ENCODE peak calls at places on chromosomes 3 and 15, in five cellular contexts. One of them, this sample, is unnamed.
A peak's percentile ranks its signal among the peaks of the same experiment; 100 is the strongest.

GRCh38 chr15:29612701-29613100 is 209.6 kb downstream of the TJP1 start:
- DNase-seq in K562: no peak
- DNase-seq in GM23338: peak; percentile 3
- DNase-seq in HepG2: no peak
- DNase-seq in A549: no peak
- DNase-seq in this sample: no peak

GRCh38 chr15:91630090-91630489 is 223.4 kb upstream of the SLCO3A1 start:
- DNase-seq in K562: no peak
- DNase-seq in GM23338: no peak
- DNase-seq in HepG2: no peak
- DNase-seq in A549: no peak
- DNase-seq in this sample: no peak

GRCh38 chr3:16739416-16740091 is 134.3 kb upstream of the DAZL start:
- DNase-seq in K562: no peak
- DNase-seq in GM23338: no peak
- DNase-seq in HepG2: no peak
- DNase-seq in A549: no peak
- DNase-seq in this sample: no peak

GRCh38 chr15:69085325-69086081 is 71.0 kb downstream of the NOX5 start:
- DNase-seq in K562: no peak
- DNase-seq in GM23338: no peak
- DNase-seq in HepG2: no peak
- DNase-seq in A549: no peak
- DNase-seq in this sample: no peak

GRCh38 chr15:61629269-61629668 is 400.2 kb upstream of the RORA start:
- DNase-seq in K562: no peak
- DNase-seq in GM23338: no peak
- DNase-seq in HepG2: no peak
- DNase-seq in A549: no peak
- DNase-seq in this sample: no peak

GRCh38 chr15:85941186-85941855 is 138.3 kb upstream of the AGBL1 start:
- DNase-seq in K562: no peak
- DNase-seq in GM23338: no peak
- DNase-seq in HepG2: no peak
- DNase-seq in A549: peak; percentile 4
- DNase-seq in this sample: no peak

GRCh38 chr3:117439812-117440211 is 730.2 kb downstream of the TUSC7 start:
- DNase-seq in K562: no peak
- DNase-seq in GM23338: peak; percentile 76
- DNase-seq in HepG2: peak; percentile 13
- DNase-seq in A549: peak; percentile 24
- DNase-seq in this sample: no peak

GRCh38 chr3:24151595-24151994 is 206.5 kb downstream of the NR1D2 start:
- DNase-seq in K562: no peak
- DNase-seq in GM23338: no peak
- DNase-seq in HepG2: no peak
- DNase-seq in A549: no peak
- DNase-seq in this sample: no peak

GRCh38 chr3:42115946-42116345 is 24.8 kb downstream of the TRAK1 start:
- DNase-seq in K562: no peak
- DNase-seq in GM23338: no peak
- DNase-seq in HepG2: no peak
- DNase-seq in A549: no peak
- DNase-seq in this sample: no peak

GRCh38 chr3:146593776-146594175 is 11.4 kb downstream of the PLSCR5 start:
- DNase-seq in K562: no peak
- DNase-seq in GM23338: no peak
- DNase-seq in HepG2: no peak
- DNase-seq in A549: no peak
- DNase-seq in this sample: no peak

GRCh38 chr3:59245879-59246501 is 196.2 kb upstream of the CFAP20DC start:
- DNase-seq in K562: no peak
- DNase-seq in GM23338: no peak
- DNase-seq in HepG2: no peak
- DNase-seq in A549: no peak
- DNase-seq in this sample: no peak

GRCh38 chr3:107727102-107727501 is 204.3 kb downstream of the BBX start:
- DNase-seq in K562: no peak
- DNase-seq in GM23338: no peak
- DNase-seq in HepG2: no peak
- DNase-seq in A549: no peak
- DNase-seq in this sample: no peak

GRCh38 chr3:106119691-106120090 is 250.9 kb upstream of the CBLB start:
- DNase-seq in K562: no peak
- DNase-seq in GM23338: peak; percentile 13
- DNase-seq in HepG2: no peak
- DNase-seq in A549: peak; percentile 51
- DNase-seq in this sample: no peak

GRCh38 chr3:43162573-43163084 is 56.8 kb upstream of the POMGNT2 start:
- DNase-seq in K562: no peak
- DNase-seq in GM23338: peak; percentile 29
- DNase-seq in HepG2: no peak
- DNase-seq in A549: no peak
- DNase-seq in this sample: no peak

GRCh38 chr3:124467980-124468902 is 262.0 kb upstream of the UMPS start:
- DNase-seq in K562: peak; percentile 71
- DNase-seq in GM23338: peak; percentile 76
- DNase-seq in HepG2: peak; percentile 20
- DNase-seq in A549: peak; percentile 44
- DNase-seq in this sample: no peak

GRCh38 chr3:115321396-115321795 is 174.3 kb upstream of the ZBTB20 start:
- DNase-seq in K562: no peak
- DNase-seq in GM23338: no peak
- DNase-seq in HepG2: no peak
- DNase-seq in A549: no peak
- DNase-seq in this sample: no peak

GRCh38 chr15:98853593-98854420 is 153.8 kb downstream of the PGPEP1L start:
- DNase-seq in K562: no peak
- DNase-seq in GM23338: peak; percentile 58
- DNase-seq in HepG2: no peak
- DNase-seq in A549: peak; percentile 87
- DNase-seq in this sample: no peak

GRCh38 chr3:23615068-23615467 is 190.7 kb upstream of the UBE2E1 start:
- DNase-seq in K562: no peak
- DNase-seq in GM23338: no peak
- DNase-seq in HepG2: no peak
- DNase-seq in A549: peak; percentile 11
- DNase-seq in this sample: no peak

GRCh38 chr3:128327606-128328031 is 139.1 kb downstream of the DNAJB8 start:
- DNase-seq in K562: no peak
- DNase-seq in GM23338: no peak
- DNase-seq in HepG2: no peak
- DNase-seq in A549: no peak
- DNase-seq in this sample: no peak

GRCh38 chr3:109057616-109058015 is 60.3 kb downstream of the MORC1 start:
- DNase-seq in K562: no peak
- DNase-seq in GM23338: no peak
- DNase-seq in HepG2: no peak
- DNase-seq in A549: no peak
- DNase-seq in this sample: no peak

GRCh38 chr3:123412811-123413588 is 35.9 kb downstream of the ADCY5 start:
- DNase-seq in K562: no peak
- DNase-seq in GM23338: peak; percentile 28
- DNase-seq in HepG2: no peak
- DNase-seq in A549: no peak
- DNase-seq in this sample: no peak

GRCh38 chr15:64837502-64837901 is 4.2 kb upstream of the PLEKHO2 start:
- DNase-seq in K562: no peak
- DNase-seq in GM23338: no peak
- DNase-seq in HepG2: no peak
- DNase-seq in A549: no peak
- DNase-seq in this sample: no peak

GRCh38 chr3:55178336-55178735 is 250.5 kb upstream of the LRTM1 start:
- DNase-seq in K562: no peak
- DNase-seq in GM23338: no peak
- DNase-seq in HepG2: no peak
- DNase-seq in A549: no peak
- DNase-seq in this sample: no peak

GRCh38 chr3:57434041-57434440 is 110.1 kb downstream of the DNAH12 start:
- DNase-seq in K562: peak; percentile 11
- DNase-seq in GM23338: peak; percentile 79
- DNase-seq in HepG2: peak; percentile 69
- DNase-seq in A549: peak; percentile 47
- DNase-seq in this sample: no peak

GRCh38 chr15:28164876-28165275 is 65.8 kb upstream of the OCA2 start:
- DNase-seq in K562: no peak
- DNase-seq in GM23338: no peak
- DNase-seq in HepG2: no peak
- DNase-seq in A549: no peak
- DNase-seq in this sample: no peak

GRCh38 chr15:101428758-101429157 is 60.7 kb downstream of the PCSK6 start:
- DNase-seq in K562: no peak
- DNase-seq in GM23338: no peak
- DNase-seq in HepG2: no peak
- DNase-seq in A549: no peak
- DNase-seq in this sample: no peak

GRCh38 chr15:52008698-52009434 is 10.2 kb upstream of the MAPK6 start:
- DNase-seq in K562: peak; percentile 39
- DNase-seq in GM23338: no peak
- DNase-seq in HepG2: peak; percentile 97
- DNase-seq in A549: peak; percentile 61
- DNase-seq in this sample: peak; percentile 80

GRCh38 chr15:68465861-68466560 is 34.0 kb upstream of the ITGA11 start:
- DNase-seq in K562: no peak
- DNase-seq in GM23338: no peak
- DNase-seq in HepG2: no peak
- DNase-seq in A549: no peak
- DNase-seq in this sample: no peak

GRCh38 chr3:159964166-159964973 is 24.3 kb upstream of the IL12A start:
- DNase-seq in K562: no peak
- DNase-seq in GM23338: no peak
- DNase-seq in HepG2: no peak
- DNase-seq in A549: peak; percentile 73
- DNase-seq in this sample: peak; percentile 74

GRCh38 chr15:41238100-41238499 is 7.0 kb downstream of the CHP1 start:
- DNase-seq in K562: no peak
- DNase-seq in GM23338: no peak
- DNase-seq in HepG2: peak; percentile 55
- DNase-seq in A549: no peak
- DNase-seq in this sample: no peak

GRCh38 chr3:184016820-184017671 is 638 bp downstream of the ABCC5 start:
- DNase-seq in K562: peak; percentile 83
- DNase-seq in GM23338: peak; percentile 70
- DNase-seq in HepG2: peak; percentile 18
- DNase-seq in A549: peak; percentile 56
- DNase-seq in this sample: no peak

GRCh38 chr3:73734376-73734775 is 109.6 kb upstream of the PDZRN3 start:
- DNase-seq in K562: no peak
- DNase-seq in GM23338: no peak
- DNase-seq in HepG2: no peak
- DNase-seq in A549: no peak
- DNase-seq in this sample: no peak
- TF ChIP-seq JUNB in K562: no peak
- TF ChIP-seq JUNB in GM23338: no peak
- TF ChIP-seq JUNB in HepG2: no peak
- TF ChIP-seq JUNB in A549: no peak
- TF ChIP-seq JUNB in this sample: no peak

GRCh38 chr3:110624571-110624970 is 447.0 kb upstream of the NECTIN3 start:
- DNase-seq in K562: no peak
- DNase-seq in GM23338: no peak
- DNase-seq in HepG2: no peak
- DNase-seq in A549: no peak
- DNase-seq in this sample: no peak

GRCh38 chr3:110629917-110630316 is 441.7 kb upstream of the NECTIN3 start:
- DNase-seq in K562: no peak
- DNase-seq in GM23338: no peak
- DNase-seq in HepG2: no peak
- DNase-seq in A549: no peak
- DNase-seq in this sample: no peak

GRCh38 chr3:110623571-110623970 is 448.0 kb upstream of the NECTIN3 start:
- DNase-seq in K562: no peak
- DNase-seq in GM23338: no peak
- DNase-seq in HepG2: no peak
- DNase-seq in A549: peak; percentile 5
- DNase-seq in this sample: no peak

GRCh38 chr3:110628650-110629301 is 442.8 kb upstream of the NECTIN3 start:
- DNase-seq in K562: no peak
- DNase-seq in GM23338: no peak
- DNase-seq in HepG2: no peak
- DNase-seq in A549: no peak
- DNase-seq in this sample: no peak

GRCh38 chr3:110625126-110625798 is 446.4 kb upstream of the NECTIN3 start:
- DNase-seq in K562: peak; percentile 49
- DNase-seq in GM23338: no peak
- DNase-seq in HepG2: no peak
- DNase-seq in A549: no peak
- DNase-seq in this sample: no peak
- TF ChIP-seq JUNB in K562: no peak
- TF ChIP-seq JUNB in GM23338: no peak
- TF ChIP-seq JUNB in HepG2: no peak
- TF ChIP-seq JUNB in A549: no peak
- TF ChIP-seq JUNB in this sample: no peak

GRCh38 chr3:180329847-180330246 is 272.1 kb upstream of the TTC14 start:
- DNase-seq in K562: no peak
- DNase-seq in GM23338: no peak
- DNase-seq in HepG2: no peak
- DNase-seq in A549: no peak
- DNase-seq in this sample: no peak

GRCh38 chr3:180340395-180340794 is 261.6 kb upstream of the TTC14 start:
- DNase-seq in K562: no peak
- DNase-seq in GM23338: no peak
- DNase-seq in HepG2: no peak
- DNase-seq in A549: no peak
- DNase-seq in this sample: no peak

GRCh38 chr3:180332608-180333007 is 269.4 kb upstream of the TTC14 start:
- DNase-seq in K562: no peak
- DNase-seq in GM23338: no peak
- DNase-seq in HepG2: no peak
- DNase-seq in A549: no peak
- DNase-seq in this sample: peak; percentile 48

GRCh38 chr3:180330440-180330839 is 271.5 kb upstream of the TTC14 start:
- DNase-seq in K562: no peak
- DNase-seq in GM23338: no peak
- DNase-seq in HepG2: no peak
- DNase-seq in A549: no peak
- DNase-seq in this sample: no peak

DNA sequence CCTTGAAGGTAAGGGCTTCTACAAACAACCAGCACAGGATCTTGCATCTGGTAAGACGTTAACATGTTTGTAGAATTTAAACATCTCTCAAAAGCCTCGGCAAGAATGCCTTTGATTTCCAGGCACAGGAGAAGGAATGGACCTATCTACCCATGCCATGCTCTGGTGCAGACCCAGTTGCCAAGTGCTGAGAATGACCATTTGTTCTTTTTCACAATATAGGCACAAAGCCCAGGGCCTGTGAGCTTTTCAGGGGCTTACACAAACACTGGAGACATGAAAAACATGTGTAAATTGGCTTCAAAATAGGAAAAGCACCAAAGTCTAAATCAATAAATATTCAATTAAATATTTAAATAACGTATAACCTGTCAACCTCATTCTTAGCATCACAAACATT is 266.9 kb upstream of the TTC14 start:
- DNase-seq in K562: no peak
- DNase-seq in GM23338: no peak
- DNase-seq in HepG2: no peak
- DNase-seq in A549: no peak
- DNase-seq in this sample: no peak
- TF ChIP-seq JUNB in K562: no peak
- TF ChIP-seq JUNB in GM23338: no peak
- TF ChIP-seq JUNB in HepG2: no peak
- TF ChIP-seq JUNB in A549: no peak
- TF ChIP-seq JUNB in this sample: no peak

GRCh38 chr15:96549136-96549535 is 218.6 kb downstream of the NR2F2 start:
- DNase-seq in K562: no peak
- DNase-seq in GM23338: no peak
- DNase-seq in HepG2: no peak
- DNase-seq in A549: no peak
- DNase-seq in this sample: no peak
- TF ChIP-seq JUNB in K562: no peak
- TF ChIP-seq JUNB in GM23338: no peak
- TF ChIP-seq JUNB in HepG2: no peak
- TF ChIP-seq JUNB in A549: no peak
- TF ChIP-seq JUNB in this sample: no peak